ENCODE peak calls at places on chromosomes 16 and 17, in six cellular contexts. I, R, G, X, M and A are unnamed samples.

GRCh38 chr17:20267459-20267842 is 199.9 kb downstream of the LGALS9B start:
- DNase-seq in I (peak; percentile 16), R (no peak), G (no peak), X (no peak), M (no peak), A (peak; percentile 38)

GRCh38 chr17:78780335-78780734 is 1.7 kb downstream of the CYTH1 start:
- DNase-seq in I (no peak), R (no peak), G (no peak), X (no peak), M (no peak), A (no peak)

GRCh38 chr16:74271879-74272278 is 24.7 kb upstream of the PSMD7 start:
- DNase-seq in I (no peak), R (no peak), G (no peak), X (no peak), M (no peak), A (no peak)

GRCh38 chr17:75011788-75012319 is 616 bp upstream of the MRPL58 start:
- DNase-seq in I (peak; percentile 89), R (no peak), G (peak; percentile 63), X (no peak), M (no peak), A (peak; percentile 63)

GRCh38 chr16:30567991-30568638 is 3.4 kb downstream of the ZNF688 start:
- DNase-seq in I (peak; percentile 91), R (peak; percentile 34), G (no peak), X (peak; percentile 60), M (no peak), A (peak; percentile 69)

GRCh38 chr17:386145-386876 is 33.7 kb upstream of the RPH3AL start:
- DNase-seq in I (peak; percentile 17), R (no peak), G (peak; percentile 34), X (peak; percentile 92), M (peak; percentile 6), A (peak; percentile 50)

GRCh38 chr17:9022553-9023388 is 1.5 kb downstream of the NTN1 start:
- DNase-seq in I (peak; percentile 14), R (no peak), G (no peak), X (peak; percentile 47), M (no peak), A (no peak)

GRCh38 chr16:28208131-28208530 is 3.6 kb downstream of the XPO6 start:
- DNase-seq in I (no peak), R (no peak), G (no peak), X (no peak), M (no peak), A (no peak)

GRCh38 chr16:11386791-11387546 is 41.7 kb downstream of the RMI2 start:
- DNase-seq in I (peak; percentile 45), R (no peak), G (no peak), X (peak; percentile 60), M (no peak), A (no peak)

GRCh38 chr17:50088952-50089825 is 6.0 kb upstream of the PDK2 start:
- DNase-seq in I (no peak), R (no peak), G (no peak), X (no peak), M (no peak), A (no peak)

GRCh38 chr16:15694499-15694898 is 44.5 kb downstream of the NDE1 start:
- DNase-seq in I (no peak), R (no peak), G (no peak), X (no peak), M (no peak), A (no peak)

GRCh38 chr16:56974549-56975300 is 13.0 kb downstream of the CETP start:
- DNase-seq in I (no peak), R (no peak), G (no peak), X (no peak), M (no peak), A (no peak)

GRCh38 chr16:81493755-81494433 is 49.3 kb downstream of the CMIP start:
- DNase-seq in I (peak; percentile 72), R (peak; percentile 71), G (no peak), X (no peak), M (peak; percentile 83), A (no peak)
- TF ChIP-seq CTCF in I (no peak), R (no peak), G (no peak), X (no peak), M (no peak), A (no peak)

GRCh38 chr17:47894498-47895253 is 1.4 kb upstream of the SP2 start:
- DNase-seq in I (no peak), R (no peak), G (no peak), X (no peak), M (no peak), A (no peak)
- TF ChIP-seq CTCF in I (no peak), R (no peak), G (no peak), X (no peak), M (peak; percentile 27), A (no peak)

DNA sequence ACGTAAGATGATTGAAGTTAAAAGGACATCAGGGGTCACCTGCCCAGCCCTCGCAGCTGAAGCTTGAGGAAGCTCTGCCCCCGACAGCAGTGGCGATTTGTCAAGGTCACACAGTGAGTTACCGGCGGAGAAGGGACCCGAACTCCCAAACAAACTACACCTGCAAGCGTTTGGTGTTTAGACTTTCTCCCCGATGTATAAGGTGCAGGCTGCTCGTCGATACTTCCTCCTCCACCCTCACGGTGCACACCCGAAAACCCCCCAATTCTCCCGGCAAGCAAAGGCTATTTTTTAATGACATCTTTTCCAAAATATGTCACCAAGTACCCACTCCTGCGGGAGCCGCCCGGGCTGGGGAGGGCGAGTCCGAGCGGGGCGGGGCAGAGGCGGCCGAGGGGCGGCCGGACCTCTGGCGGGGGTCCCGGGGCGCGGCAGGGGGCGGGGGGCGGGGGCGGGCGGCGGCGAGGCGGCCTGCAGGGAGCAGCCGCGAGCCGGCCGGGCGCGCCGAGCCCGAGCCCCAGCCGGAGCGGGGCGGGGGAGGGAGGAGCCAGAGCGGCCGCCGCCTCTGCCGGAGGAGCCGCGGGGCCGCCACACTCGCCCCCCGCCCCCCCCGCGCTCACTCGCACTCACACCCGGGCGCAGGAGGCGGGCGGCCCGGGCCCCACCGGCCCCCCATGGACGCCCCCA is at the start of gene THRA:
- DNase-seq in I (peak; percentile 39), R (no peak), G (peak; percentile 76), X (peak; percentile 92), M (no peak), A (peak; percentile 51)
- TF ChIP-seq CTCF in I (no peak), R (no peak), G (no peak), X (peak; percentile 41), M (no peak), A (no peak)

GRCh38 chr17:38868968-38869646 is 751 bp upstream of the LASP1 start:
- DNase-seq in I (peak; percentile 94), R (no peak), G (peak; percentile 85), X (peak; percentile 81), M (peak; percentile 79), A (peak; percentile 86)

GRCh38 chr17:38864636-38865398 is 5.0 kb upstream of the LASP1 start:
- DNase-seq in I (peak; percentile 78), R (no peak), G (no peak), X (no peak), M (no peak), A (peak; percentile 50)

GRCh38 chr17:38868095-38868967 is 1.5 kb upstream of the LASP1 start:
- DNase-seq in I (peak; percentile 57), R (no peak), G (no peak), X (no peak), M (no peak), A (peak; percentile 42)

GRCh38 chr17:38869647-38870258 is at the start of gene LASP1:
- DNase-seq in I (peak; percentile 89), R (no peak), G (peak; percentile 88), X (peak; percentile 93), M (no peak), A (peak; percentile 90)

GRCh38 chr17:38867179-38867994 is 2.5 kb upstream of the LASP1 start:
- DNase-seq in I (peak; percentile 76), R (no peak), G (peak; percentile 45), X (no peak), M (no peak), A (peak; percentile 77)
- TF ChIP-seq CTCF in I (peak; percentile 46), R (no peak), G (peak; percentile 66), X (no peak), M (no peak), A (peak; percentile 31)